ENCODE peak calls at places on chromosomes 12 and 14, in six cellular contexts. T is cardiac fibroblast, Y is AG04450, L is GM06990, W is brain microvascular endothelial cell, Q is choroid plexus epithelial cell. O is an unnamed sample.

GRCh38 chr14:62420853-62421252 is 624.4 kb downstream of the KCNH5 start:
- DNase-seq in T (no peak), Q (peak), L (no peak), Y (no peak), W (no peak), O (no peak)

GRCh38 chr14:95452176-95452889 is 64.1 kb downstream of the SYNE3 start:
- DNase-seq in T (peak), Q (peak), W (peak), Y (no peak), L (no peak), O (no peak)

GRCh38 chr12:23756416-23756815 is 193.1 kb downstream of the SOX5 start:
- DNase-seq in L (no peak), Y (no peak), Q (no peak), T (no peak), W (no peak), O (no peak)

GRCh38 chr12:32947203-32947795 is 50.7 kb upstream of the PKP2 start:
- DNase-seq in Q (peak), Y (no peak), L (no peak), W (no peak), T (peak), O (no peak)

GRCh38 chr14:55715889-55716288 is 135.9 kb downstream of the KTN1 start:
- DNase-seq in Q (peak), Y (no peak), L (no peak), W (peak), T (peak), O (peak)

GRCh38 chr12:3152013-3152412 is 74.8 kb downstream of the TSPAN9 start:
- DNase-seq in Q (peak), T (peak), W (peak), Y (no peak), L (no peak), O (no peak)

GRCh38 chr14:20797159-20797558 is 5.5 kb downstream of the RNASE1 start:
- DNase-seq in W (no peak), L (no peak), Q (no peak), T (no peak), Y (no peak), O (no peak)

GRCh38 chr14:60637490-60638452 is 11.5 kb downstream of the SIX1 start:
- DNase-seq in T (no peak), L (no peak), Q (peak), W (peak), Y (no peak), O (no peak)

GRCh38 chr12:6946033-6946919 is 2.5 kb downstream of the C12orf57 start:
- DNase-seq in L (peak), W (no peak), T (no peak), Q (no peak), Y (no peak), O (no peak)

GRCh38 chr12:28092396-28092795 is 97.9 kb upstream of the CCDC91 start:
- DNase-seq in Q (no peak), W (no peak), T (no peak), L (no peak), Y (no peak), O (no peak)

GRCh38 chr14:25003537-25003936 is 46.4 kb downstream of the STXBP6 start:
- DNase-seq in Q (peak), Y (no peak), L (no peak), T (peak), W (peak), O (no peak)

GRCh38 chr12:47361389-47362031 is 281.8 kb upstream of the AMIGO2 start:
- DNase-seq in L (peak), T (no peak), Y (no peak), Q (no peak), W (no peak), O (no peak)
- H3K4me3 ChIP-seq in L (peak), T (no peak), Y (no peak), Q (no peak), W (no peak), O (no peak)

GRCh38 chr14:41280745-41281144 is 325.9 kb upstream of the LRFN5 start:
- DNase-seq in Q (peak), Y (no peak), T (peak), W (no peak), L (no peak), O (no peak)
- TF ChIP-seq CTCF in Q (no peak), Y (no peak), T (peak), W (no peak), L (no peak), O (no peak)

GRCh38 chr14:43042408-43042807 is 1435.7 kb downstream of the LRFN5 start:
- DNase-seq in T (no peak), Y (no peak), Q (no peak), W (no peak), L (no peak), O (no peak)
- H3K4me3 ChIP-seq in T (no peak), Y (no peak), Q (no peak), W (no peak), L (no peak), O (no peak)

GRCh38 chr14:104132981-104133380 is 5.4 kb upstream of the KIF26A start:
- DNase-seq in W (no peak), L (no peak), Q (no peak), T (no peak), Y (no peak), O (no peak)

GRCh38 chr14:104130974-104131651 is 7.3 kb upstream of the KIF26A start:
- DNase-seq in L (no peak), Q (peak), T (peak), Y (no peak), W (no peak), O (no peak)

GRCh38 chr14:104134061-104134965 is 4.1 kb upstream of the KIF26A start:
- DNase-seq in W (no peak), L (no peak), Y (no peak), T (no peak), Q (no peak), O (no peak)

GRCh38 chr14:104133496-104133895 is 4.9 kb upstream of the KIF26A start:
- DNase-seq in Y (no peak), L (no peak), Q (no peak), T (no peak), W (no peak), O (no peak)

GRCh38 chr14:104131968-104132732 is 6.2 kb upstream of the KIF26A start:
- DNase-seq in L (no peak), Y (no peak), Q (no peak), W (no peak), T (no peak), O (no peak)
- TF ChIP-seq CTCF in L (no peak), Y (no peak), Q (no peak), W (no peak), T (no peak), O (no peak)

GRCh38 chr14:100283984-100284881 is 22.0 kb downstream of the SLC25A29 start:
- DNase-seq in T (no peak), Q (no peak), W (no peak), L (no peak), Y (no peak), O (no peak)
- H3K4me3 ChIP-seq in T (no peak), Q (peak), W (peak), L (no peak), Y (peak), O (peak)

GRCh38 chr12:114998118-114998771 is 314.3 kb upstream of the TBX3 start:
- DNase-seq in T (no peak), W (no peak), Q (no peak), Y (no peak), L (peak), O (no peak)
- TF ChIP-seq CTCF in T (no peak), W (no peak), Q (no peak), Y (no peak), L (no peak), O (no peak)

GRCh38 chr14:67622675-67623074 is 3.0 kb downstream of the ARG2 start:
- DNase-seq in W (peak), Q (peak), L (no peak), T (peak), Y (no peak), O (peak)
- H3K4me3 ChIP-seq in W (no peak), Q (no peak), L (no peak), T (no peak), Y (no peak), O (no peak)

DNA sequence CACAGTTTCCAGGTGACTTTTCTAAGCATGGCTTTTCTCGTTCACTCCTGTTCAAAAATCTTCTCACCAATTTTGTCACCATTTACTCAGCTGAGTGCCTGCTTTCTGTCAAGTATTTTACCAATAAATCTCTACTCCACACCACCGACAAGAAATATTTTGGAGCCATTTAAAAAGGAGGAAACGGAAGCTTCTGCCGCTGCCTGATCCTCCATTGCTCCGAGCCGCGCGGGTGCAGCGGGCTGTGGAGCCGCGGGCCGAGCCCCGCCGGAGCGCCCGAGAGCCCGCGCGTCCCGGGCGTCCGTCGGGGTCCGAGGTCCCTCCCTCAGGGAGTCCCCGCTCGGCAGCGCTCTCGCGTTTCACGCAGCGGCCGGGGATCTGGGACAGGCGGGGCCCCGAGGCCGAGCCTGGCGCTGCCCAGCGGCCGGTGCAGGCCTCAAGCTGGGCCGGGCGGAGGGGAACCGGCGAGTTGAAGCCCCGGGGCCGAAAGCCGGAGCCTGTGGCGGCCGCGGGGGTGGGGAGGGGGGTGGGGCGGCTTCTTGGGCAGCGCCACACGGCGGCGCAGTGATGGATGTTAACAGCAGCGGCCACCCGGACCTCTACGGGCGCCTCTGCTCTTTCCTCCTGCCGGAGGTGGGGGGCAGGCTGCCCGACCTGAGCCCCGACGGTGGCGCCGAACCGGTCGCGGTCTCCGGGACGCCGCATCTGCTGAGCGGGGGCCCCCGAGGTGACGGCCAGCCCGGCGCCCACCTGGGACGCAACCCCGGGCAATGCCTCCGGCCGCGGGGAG is 1.1 kb upstream of the HEBP1 start:
- DNase-seq in W (no peak), Y (no peak), Q (peak), T (peak), L (peak), O (no peak)
- TF ChIP-seq CTCF in W (peak), Y (peak), Q (peak), T (peak), L (peak), O (peak)

DNA sequence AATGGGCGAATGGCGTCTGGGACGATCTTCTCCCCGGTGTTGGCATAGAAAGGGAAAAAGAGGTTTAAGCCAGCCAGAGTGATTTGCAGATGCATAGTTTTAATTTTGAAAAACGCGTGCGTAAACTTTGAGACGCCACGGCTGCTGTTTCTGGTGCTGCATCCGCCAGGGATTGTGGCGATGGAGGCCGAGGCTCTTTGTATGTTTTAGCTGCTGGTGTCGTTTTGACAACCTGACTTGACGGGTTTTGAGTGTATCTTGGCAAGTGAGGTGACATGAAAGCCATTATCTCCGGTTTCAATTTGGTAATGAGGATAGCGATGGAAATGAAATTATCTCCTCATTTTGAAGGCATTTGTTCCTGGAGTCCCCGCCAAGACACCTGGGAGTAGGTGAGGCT is 1.6 kb downstream of the PTGDR start:
- DNase-seq in Y (no peak), L (no peak), W (no peak), Q (no peak), T (no peak), O (no peak)
- H3K4me3 ChIP-seq in Y (peak), L (no peak), W (peak), Q (no peak), T (peak), O (no peak)

O was measured in AG09309.